ENCODE peak calls at places on chromosomes 5 and 9, in nine cellular contexts. One of them, this sample, is unnamed.

GRCh38 chr5:133635051-133635450 is 22.7 kb upstream of the FSTL4 start:
- DNase-seq in activated T-cell treated with anti-CD3 and anti-CD28 coated beads for 48 hours: no peak
- DNase-seq in adipocyte: no peak
- DNase-seq in Caki2: peak
- DNase-seq in nephron progenitor cell: no peak
- DNase-seq in non-pigmented ciliary epithelial cell: peak
- DNase-seq in anterior cingulate cortex: no peak
- DNase-seq in T-helper 22 cell: no peak
- DNase-seq in suprapubic skin: no peak
- DNase-seq in this sample: no peak

GRCh38 chr9:123679330-123679987 is 250.5 kb downstream of the DENND1A start:
- DNase-seq in activated T-cell treated with anti-CD3 and anti-CD28 coated beads for 48 hours: no peak
- DNase-seq in adipocyte: no peak
- DNase-seq in Caki2: no peak
- DNase-seq in nephron progenitor cell: no peak
- DNase-seq in non-pigmented ciliary epithelial cell: no peak
- DNase-seq in anterior cingulate cortex: no peak
- DNase-seq in T-helper 22 cell: no peak
- DNase-seq in suprapubic skin: no peak
- DNase-seq in this sample: no peak

GRCh38 chr5:111699976-111700375 is 57.0 kb downstream of the NREP start:
- DNase-seq in activated T-cell treated with anti-CD3 and anti-CD28 coated beads for 48 hours: no peak
- DNase-seq in adipocyte: no peak
- DNase-seq in Caki2: peak
- DNase-seq in nephron progenitor cell: no peak
- DNase-seq in non-pigmented ciliary epithelial cell: no peak
- DNase-seq in anterior cingulate cortex: no peak
- DNase-seq in T-helper 22 cell: no peak
- DNase-seq in suprapubic skin: no peak
- DNase-seq in this sample: no peak

GRCh38 chr9:105608685-105609598 is 51.0 kb downstream of the FKTN start:
- DNase-seq in activated T-cell treated with anti-CD3 and anti-CD28 coated beads for 48 hours: no peak
- DNase-seq in adipocyte: peak
- DNase-seq in Caki2: peak
- DNase-seq in nephron progenitor cell: no peak
- DNase-seq in non-pigmented ciliary epithelial cell: peak
- DNase-seq in anterior cingulate cortex: no peak
- DNase-seq in T-helper 22 cell: no peak
- DNase-seq in suprapubic skin: no peak
- DNase-seq in this sample: no peak

GRCh38 chr9:91306261-91306660 is 55.5 kb downstream of the AUH start:
- DNase-seq in activated T-cell treated with anti-CD3 and anti-CD28 coated beads for 48 hours: no peak
- DNase-seq in adipocyte: no peak
- DNase-seq in Caki2: no peak
- DNase-seq in nephron progenitor cell: no peak
- DNase-seq in non-pigmented ciliary epithelial cell: no peak
- DNase-seq in anterior cingulate cortex: no peak
- DNase-seq in T-helper 22 cell: no peak
- DNase-seq in suprapubic skin: no peak
- DNase-seq in this sample: no peak

GRCh38 chr5:757931-758697 is 26.4 kb downstream of the ZDHHC11B start:
- DNase-seq in activated T-cell treated with anti-CD3 and anti-CD28 coated beads for 48 hours: no peak
- DNase-seq in adipocyte: no peak
- DNase-seq in Caki2: no peak
- DNase-seq in nephron progenitor cell: peak
- DNase-seq in non-pigmented ciliary epithelial cell: no peak
- DNase-seq in anterior cingulate cortex: peak
- DNase-seq in T-helper 22 cell: peak
- DNase-seq in suprapubic skin: peak
- DNase-seq in this sample: peak

GRCh38 chr5:100872409-100873190 is 30.5 kb downstream of the ST8SIA4 start:
- DNase-seq in activated T-cell treated with anti-CD3 and anti-CD28 coated beads for 48 hours: no peak
- DNase-seq in adipocyte: no peak
- DNase-seq in Caki2: no peak
- DNase-seq in nephron progenitor cell: no peak
- DNase-seq in non-pigmented ciliary epithelial cell: no peak
- DNase-seq in anterior cingulate cortex: no peak
- DNase-seq in T-helper 22 cell: no peak
- DNase-seq in suprapubic skin: no peak
- DNase-seq in this sample: no peak

GRCh38 chr5:61176631-61177030 is 14.4 kb upstream of the SMIM15 start:
- DNase-seq in activated T-cell treated with anti-CD3 and anti-CD28 coated beads for 48 hours: no peak
- DNase-seq in adipocyte: no peak
- DNase-seq in Caki2: no peak
- DNase-seq in nephron progenitor cell: no peak
- DNase-seq in non-pigmented ciliary epithelial cell: no peak
- DNase-seq in anterior cingulate cortex: no peak
- DNase-seq in T-helper 22 cell: no peak
- DNase-seq in suprapubic skin: no peak
- DNase-seq in this sample: no peak

GRCh38 chr9:34974664-34975063 is 14.9 kb upstream of the DNAJB5 start:
- DNase-seq in activated T-cell treated with anti-CD3 and anti-CD28 coated beads for 48 hours: no peak
- DNase-seq in adipocyte: no peak
- DNase-seq in Caki2: no peak
- DNase-seq in nephron progenitor cell: no peak
- DNase-seq in non-pigmented ciliary epithelial cell: no peak
- DNase-seq in anterior cingulate cortex: no peak
- DNase-seq in T-helper 22 cell: no peak
- DNase-seq in suprapubic skin: no peak
- DNase-seq in this sample: no peak

GRCh38 chr9:89177401-89178161 is 1.0 kb downstream of the SHC3 start:
- DNase-seq in activated T-cell treated with anti-CD3 and anti-CD28 coated beads for 48 hours: no peak
- DNase-seq in adipocyte: peak
- DNase-seq in Caki2: no peak
- DNase-seq in nephron progenitor cell: peak
- DNase-seq in non-pigmented ciliary epithelial cell: no peak
- DNase-seq in anterior cingulate cortex: no peak
- DNase-seq in T-helper 22 cell: no peak
- DNase-seq in suprapubic skin: no peak
- DNase-seq in this sample: peak

GRCh38 chr9:75918154-75918553 is 27.7 kb downstream of the PCSK5 start:
- DNase-seq in activated T-cell treated with anti-CD3 and anti-CD28 coated beads for 48 hours: no peak
- DNase-seq in adipocyte: no peak
- DNase-seq in Caki2: peak
- DNase-seq in nephron progenitor cell: no peak
- DNase-seq in non-pigmented ciliary epithelial cell: no peak
- DNase-seq in anterior cingulate cortex: no peak
- DNase-seq in T-helper 22 cell: no peak
- DNase-seq in suprapubic skin: no peak
- DNase-seq in this sample: no peak

GRCh38 chr5:150694638-150695037 is 6.2 kb downstream of the RBM22 start:
- DNase-seq in activated T-cell treated with anti-CD3 and anti-CD28 coated beads for 48 hours: no peak
- DNase-seq in adipocyte: peak
- DNase-seq in Caki2: peak
- DNase-seq in nephron progenitor cell: no peak
- DNase-seq in non-pigmented ciliary epithelial cell: no peak
- DNase-seq in anterior cingulate cortex: no peak
- DNase-seq in T-helper 22 cell: no peak
- DNase-seq in suprapubic skin: no peak
- DNase-seq in this sample: no peak

GRCh38 chr5:77863181-77863580 is 87.0 kb upstream of the TBCA start:
- DNase-seq in activated T-cell treated with anti-CD3 and anti-CD28 coated beads for 48 hours: no peak
- DNase-seq in adipocyte: no peak
- DNase-seq in Caki2: no peak
- DNase-seq in nephron progenitor cell: no peak
- DNase-seq in non-pigmented ciliary epithelial cell: no peak
- DNase-seq in anterior cingulate cortex: no peak
- DNase-seq in T-helper 22 cell: no peak
- DNase-seq in suprapubic skin: no peak
- DNase-seq in this sample: no peak

GRCh38 chr5:117302473-117302872 is 727.9 kb upstream of the SEMA6A start:
- DNase-seq in activated T-cell treated with anti-CD3 and anti-CD28 coated beads for 48 hours: no peak
- DNase-seq in adipocyte: no peak
- DNase-seq in Caki2: no peak
- DNase-seq in nephron progenitor cell: no peak
- DNase-seq in non-pigmented ciliary epithelial cell: no peak
- DNase-seq in anterior cingulate cortex: no peak
- DNase-seq in T-helper 22 cell: no peak
- DNase-seq in suprapubic skin: no peak
- DNase-seq in this sample: no peak

GRCh38 chr5:50711280-50711679 is 44.8 kb downstream of the PARP8 start:
- DNase-seq in activated T-cell treated with anti-CD3 and anti-CD28 coated beads for 48 hours: peak
- DNase-seq in adipocyte: no peak
- DNase-seq in Caki2: peak
- DNase-seq in nephron progenitor cell: no peak
- DNase-seq in non-pigmented ciliary epithelial cell: no peak
- DNase-seq in anterior cingulate cortex: no peak
- DNase-seq in T-helper 22 cell: peak
- DNase-seq in suprapubic skin: no peak
- DNase-seq in this sample: no peak

GRCh38 chr9:108784998-108785397 is 70.8 kb downstream of the ACTL7B start:
- DNase-seq in activated T-cell treated with anti-CD3 and anti-CD28 coated beads for 48 hours: no peak
- DNase-seq in adipocyte: peak
- DNase-seq in Caki2: no peak
- DNase-seq in nephron progenitor cell: no peak
- DNase-seq in non-pigmented ciliary epithelial cell: no peak
- DNase-seq in anterior cingulate cortex: no peak
- DNase-seq in T-helper 22 cell: no peak
- DNase-seq in suprapubic skin: no peak
- DNase-seq in this sample: no peak

GRCh38 chr9:88660611-88661010 is 125.6 kb downstream of the NXNL2 start:
- DNase-seq in activated T-cell treated with anti-CD3 and anti-CD28 coated beads for 48 hours: peak
- DNase-seq in adipocyte: peak
- DNase-seq in Caki2: peak
- DNase-seq in nephron progenitor cell: no peak
- DNase-seq in non-pigmented ciliary epithelial cell: no peak
- DNase-seq in anterior cingulate cortex: no peak
- DNase-seq in T-helper 22 cell: no peak
- DNase-seq in suprapubic skin: no peak
- DNase-seq in this sample: no peak

GRCh38 chr9:71048271-71048670 is 73.2 kb downstream of the TRPM3 start:
- DNase-seq in activated T-cell treated with anti-CD3 and anti-CD28 coated beads for 48 hours: no peak
- DNase-seq in adipocyte: no peak
- DNase-seq in Caki2: no peak
- DNase-seq in nephron progenitor cell: peak
- DNase-seq in non-pigmented ciliary epithelial cell: no peak
- DNase-seq in anterior cingulate cortex: no peak
- DNase-seq in T-helper 22 cell: no peak
- DNase-seq in suprapubic skin: no peak
- DNase-seq in this sample: no peak

GRCh38 chr9:115838417-115838816 is 315.2 kb upstream of the PAPPA start:
- DNase-seq in activated T-cell treated with anti-CD3 and anti-CD28 coated beads for 48 hours: no peak
- DNase-seq in adipocyte: no peak
- DNase-seq in Caki2: no peak
- DNase-seq in nephron progenitor cell: no peak
- DNase-seq in non-pigmented ciliary epithelial cell: no peak
- DNase-seq in anterior cingulate cortex: no peak
- DNase-seq in T-helper 22 cell: no peak
- DNase-seq in suprapubic skin: no peak
- DNase-seq in this sample: no peak

GRCh38 chr5:108315829-108316228 is 66.1 kb downstream of the FBXL17 start:
- DNase-seq in activated T-cell treated with anti-CD3 and anti-CD28 coated beads for 48 hours: no peak
- DNase-seq in adipocyte: peak
- DNase-seq in Caki2: no peak
- DNase-seq in nephron progenitor cell: no peak
- DNase-seq in non-pigmented ciliary epithelial cell: no peak
- DNase-seq in anterior cingulate cortex: no peak
- DNase-seq in T-helper 22 cell: no peak
- DNase-seq in suprapubic skin: no peak
- DNase-seq in this sample: no peak

GRCh38 chr5:17852701-17853100 is 218.4 kb downstream of the TAF11L14 start:
- DNase-seq in activated T-cell treated with anti-CD3 and anti-CD28 coated beads for 48 hours: no peak
- DNase-seq in adipocyte: peak
- DNase-seq in Caki2: no peak
- DNase-seq in nephron progenitor cell: no peak
- DNase-seq in non-pigmented ciliary epithelial cell: no peak
- DNase-seq in anterior cingulate cortex: no peak
- DNase-seq in T-helper 22 cell: no peak
- DNase-seq in suprapubic skin: no peak
- DNase-seq in this sample: no peak

GRCh38 chr5:145028626-145029025 is 806.5 kb downstream of the PRELID2 start:
- DNase-seq in activated T-cell treated with anti-CD3 and anti-CD28 coated beads for 48 hours: no peak
- DNase-seq in adipocyte: no peak
- DNase-seq in Caki2: peak
- DNase-seq in nephron progenitor cell: no peak
- DNase-seq in non-pigmented ciliary epithelial cell: no peak
- DNase-seq in anterior cingulate cortex: no peak
- DNase-seq in T-helper 22 cell: no peak
- DNase-seq in suprapubic skin: no peak
- DNase-seq in this sample: no peak

GRCh38 chr5:135140805-135141204 is 106.8 kb upstream of the PITX1 start:
- DNase-seq in activated T-cell treated with anti-CD3 and anti-CD28 coated beads for 48 hours: no peak
- DNase-seq in adipocyte: peak
- DNase-seq in Caki2: peak
- DNase-seq in nephron progenitor cell: no peak
- DNase-seq in non-pigmented ciliary epithelial cell: no peak
- DNase-seq in anterior cingulate cortex: no peak
- DNase-seq in T-helper 22 cell: no peak
- DNase-seq in suprapubic skin: peak
- DNase-seq in this sample: no peak

GRCh38 chr5:66306105-66306843 is 162.2 kb downstream of the SREK1 start:
- DNase-seq in activated T-cell treated with anti-CD3 and anti-CD28 coated beads for 48 hours: no peak
- DNase-seq in adipocyte: peak
- DNase-seq in Caki2: peak
- DNase-seq in nephron progenitor cell: peak
- DNase-seq in non-pigmented ciliary epithelial cell: peak
- DNase-seq in anterior cingulate cortex: peak
- DNase-seq in T-helper 22 cell: no peak
- DNase-seq in suprapubic skin: no peak
- DNase-seq in this sample: peak

GRCh38 chr9:107137495-107138202 is 145.4 kb upstream of the RAD23B start:
- DNase-seq in activated T-cell treated with anti-CD3 and anti-CD28 coated beads for 48 hours: no peak
- DNase-seq in adipocyte: peak
- DNase-seq in Caki2: no peak
- DNase-seq in nephron progenitor cell: no peak
- DNase-seq in non-pigmented ciliary epithelial cell: peak
- DNase-seq in anterior cingulate cortex: no peak
- DNase-seq in T-helper 22 cell: no peak
- DNase-seq in suprapubic skin: no peak
- DNase-seq in this sample: no peak

GRCh38 chr5:34452170-34452828 is 203.8 kb upstream of the RAI14 start:
- DNase-seq in activated T-cell treated with anti-CD3 and anti-CD28 coated beads for 48 hours: no peak
- DNase-seq in adipocyte: peak
- DNase-seq in Caki2: no peak
- DNase-seq in nephron progenitor cell: no peak
- DNase-seq in non-pigmented ciliary epithelial cell: no peak
- DNase-seq in anterior cingulate cortex: no peak
- DNase-seq in T-helper 22 cell: no peak
- DNase-seq in suprapubic skin: no peak
- DNase-seq in this sample: no peak

GRCh38 chr5:111134080-111134479 is 41.9 kb downstream of the WDR36 start:
- DNase-seq in activated T-cell treated with anti-CD3 and anti-CD28 coated beads for 48 hours: no peak
- DNase-seq in adipocyte: peak
- DNase-seq in Caki2: no peak
- DNase-seq in nephron progenitor cell: no peak
- DNase-seq in non-pigmented ciliary epithelial cell: no peak
- DNase-seq in anterior cingulate cortex: no peak
- DNase-seq in T-helper 22 cell: no peak
- DNase-seq in suprapubic skin: no peak
- DNase-seq in this sample: no peak

GRCh38 chr9:1759009-1759408 is 256.1 kb upstream of the SMARCA2 start:
- DNase-seq in activated T-cell treated with anti-CD3 and anti-CD28 coated beads for 48 hours: no peak
- DNase-seq in adipocyte: no peak
- DNase-seq in Caki2: no peak
- DNase-seq in nephron progenitor cell: no peak
- DNase-seq in non-pigmented ciliary epithelial cell: no peak
- DNase-seq in anterior cingulate cortex: no peak
- DNase-seq in T-helper 22 cell: no peak
- DNase-seq in suprapubic skin: no peak
- DNase-seq in this sample: no peak

GRCh38 chr5:107937198-107937597 is 266.5 kb upstream of the EFNA5 start:
- DNase-seq in activated T-cell treated with anti-CD3 and anti-CD28 coated beads for 48 hours: no peak
- DNase-seq in adipocyte: no peak
- DNase-seq in Caki2: no peak
- DNase-seq in nephron progenitor cell: no peak
- DNase-seq in non-pigmented ciliary epithelial cell: no peak
- DNase-seq in anterior cingulate cortex: no peak
- DNase-seq in T-helper 22 cell: no peak
- DNase-seq in suprapubic skin: no peak
- DNase-seq in this sample: no peak

GRCh38 chr9:85941966-85942912 is 1.3 kb downstream of the NAA35 start:
- DNase-seq in activated T-cell treated with anti-CD3 and anti-CD28 coated beads for 48 hours: no peak
- DNase-seq in adipocyte: peak
- DNase-seq in Caki2: no peak
- DNase-seq in nephron progenitor cell: no peak
- DNase-seq in non-pigmented ciliary epithelial cell: no peak
- DNase-seq in anterior cingulate cortex: no peak
- DNase-seq in T-helper 22 cell: no peak
- DNase-seq in suprapubic skin: no peak
- DNase-seq in this sample: no peak

GRCh38 chr9:136977223-136978072 is at the start of gene PTGDS:
- DNase-seq in activated T-cell treated with anti-CD3 and anti-CD28 coated beads for 48 hours: no peak
- DNase-seq in adipocyte: no peak
- DNase-seq in Caki2: no peak
- DNase-seq in nephron progenitor cell: peak
- DNase-seq in non-pigmented ciliary epithelial cell: no peak
- DNase-seq in anterior cingulate cortex: peak
- DNase-seq in T-helper 22 cell: no peak
- DNase-seq in suprapubic skin: no peak
- DNase-seq in this sample: no peak

This sample was measured in neural crest cell.